ENCODE peak calls at places on chromosomes 2 and 18, in six cellular contexts. One of them, this sample, is unnamed.

GRCh38 chr18:24060644-24061043 is 46.1 kb downstream of the TTC39C start:
- DNase-seq in suprapubic skin: no peak
- DNase-seq in aorta: no peak
- DNase-seq in GM23338: no peak
- DNase-seq in HCT116: no peak
- DNase-seq in PC-3: no peak
- DNase-seq in this sample: no peak

GRCh38 chr18:9095297-9096012 is 7.0 kb upstream of the NDUFV2 start:
- DNase-seq in suprapubic skin: no peak
- DNase-seq in aorta: no peak
- DNase-seq in HCT116: no peak
- DNase-seq in GM23338: no peak
- DNase-seq in PC-3: no peak
- DNase-seq in this sample: peak; percentile 19

GRCh38 chr2:226903179-226903578 is 67.3 kb downstream of the RHBDD1 start:
- DNase-seq in HCT116: no peak
- DNase-seq in aorta: no peak
- DNase-seq in PC-3: peak; percentile 77
- DNase-seq in GM23338: no peak
- DNase-seq in suprapubic skin: no peak
- DNase-seq in this sample: peak; percentile 54

GRCh38 chr2:36246320-36246990 is 109.1 kb upstream of the CRIM1 start:
- DNase-seq in PC-3: no peak
- DNase-seq in suprapubic skin: no peak
- DNase-seq in HCT116: no peak
- DNase-seq in aorta: no peak
- DNase-seq in GM23338: no peak
- DNase-seq in this sample: no peak

GRCh38 chr18:10111944-10112343 is 198.1 kb downstream of the VAPA start:
- DNase-seq in PC-3: no peak
- DNase-seq in HCT116: no peak
- DNase-seq in GM23338: no peak
- DNase-seq in aorta: no peak
- DNase-seq in suprapubic skin: no peak
- DNase-seq in this sample: no peak

GRCh38 chr2:28674062-28674712 is 77.4 kb upstream of the PPP1CB start:
- DNase-seq in HCT116: no peak
- DNase-seq in PC-3: peak; percentile 19
- DNase-seq in GM23338: no peak
- DNase-seq in aorta: peak; percentile 16
- DNase-seq in suprapubic skin: no peak
- DNase-seq in this sample: no peak

GRCh38 chr2:154193246-154193645 is 321.5 kb downstream of the GALNT13 start:
- DNase-seq in aorta: no peak
- DNase-seq in GM23338: no peak
- DNase-seq in PC-3: no peak
- DNase-seq in suprapubic skin: no peak
- DNase-seq in HCT116: no peak
- DNase-seq in this sample: no peak

GRCh38 chr2:179336782-179337534 is 72.3 kb upstream of the SESTD1 start:
- DNase-seq in GM23338: no peak
- DNase-seq in suprapubic skin: peak; percentile 77
- DNase-seq in aorta: no peak
- DNase-seq in HCT116: no peak
- DNase-seq in PC-3: peak; percentile 68
- DNase-seq in this sample: peak; percentile 50

GRCh38 chr2:74194799-74195198 is 3.6 kb upstream of the MTHFD2 start:
- DNase-seq in GM23338: no peak
- DNase-seq in aorta: no peak
- DNase-seq in PC-3: no peak
- DNase-seq in suprapubic skin: no peak
- DNase-seq in HCT116: no peak
- DNase-seq in this sample: no peak

GRCh38 chr2:11018651-11019185 is 107.0 kb downstream of the KCNF1 start:
- DNase-seq in PC-3: no peak
- DNase-seq in GM23338: no peak
- DNase-seq in suprapubic skin: peak; percentile 43
- DNase-seq in HCT116: no peak
- DNase-seq in aorta: no peak
- DNase-seq in this sample: peak; percentile 25
- H3K27me3 ChIP-seq in PC-3: peaks cover 53% of the 10 kb centered on the region
- H3K27me3 ChIP-seq in GM23338: no peaks in the 10 kb centered on the region
- H3K27me3 ChIP-seq in suprapubic skin: peaks cover 26% of the 10 kb centered on the region
- H3K27me3 ChIP-seq in HCT116: no peaks in the 10 kb centered on the region
- H3K27me3 ChIP-seq in aorta: no peaks in the 10 kb centered on the region
- H3K27me3 ChIP-seq in this sample: peaks cover 16% of the 10 kb centered on the region

GRCh38 chr2:20440001-20440560 is 6.8 kb upstream of the RHOB start:
- DNase-seq in HCT116: no peak
- DNase-seq in GM23338: no peak
- DNase-seq in suprapubic skin: no peak
- DNase-seq in PC-3: no peak
- DNase-seq in aorta: no peak
- DNase-seq in this sample: peak; percentile 15
- H3K27me3 ChIP-seq in HCT116: no peaks in the 10 kb centered on the region
- H3K27me3 ChIP-seq in GM23338: peaks cover 4% of the 10 kb centered on the region
- H3K27me3 ChIP-seq in suprapubic skin: no peaks in the 10 kb centered on the region
- H3K27me3 ChIP-seq in PC-3: no peaks in the 10 kb centered on the region
- H3K27me3 ChIP-seq in aorta: no peaks in the 10 kb centered on the region
- H3K27me3 ChIP-seq in this sample: no peaks in the 10 kb centered on the region

GRCh38 chr2:176173679-176174381 is 14.6 kb upstream of the HOXD1 start:
- DNase-seq in suprapubic skin: no peak
- DNase-seq in aorta: no peak
- DNase-seq in PC-3: no peak
- DNase-seq in HCT116: no peak
- DNase-seq in GM23338: no peak
- DNase-seq in this sample: no peak

GRCh38 chr2:176174382-176174834 is 14.1 kb upstream of the HOXD1 start:
- DNase-seq in aorta: no peak
- DNase-seq in GM23338: no peak
- DNase-seq in PC-3: no peak
- DNase-seq in suprapubic skin: no peak
- DNase-seq in HCT116: no peak
- DNase-seq in this sample: no peak

GRCh38 chr2:176176233-176176632 is 12.2 kb upstream of the HOXD1 start:
- DNase-seq in suprapubic skin: no peak
- DNase-seq in GM23338: peak; percentile 39
- DNase-seq in HCT116: no peak
- DNase-seq in aorta: no peak
- DNase-seq in PC-3: no peak
- DNase-seq in this sample: no peak

GRCh38 chr2:176175729-176176074 is 12.8 kb upstream of the HOXD1 start:
- DNase-seq in GM23338: peak; percentile 39
- DNase-seq in PC-3: no peak
- DNase-seq in HCT116: no peak
- DNase-seq in suprapubic skin: no peak
- DNase-seq in aorta: no peak
- DNase-seq in this sample: no peak

DNA sequence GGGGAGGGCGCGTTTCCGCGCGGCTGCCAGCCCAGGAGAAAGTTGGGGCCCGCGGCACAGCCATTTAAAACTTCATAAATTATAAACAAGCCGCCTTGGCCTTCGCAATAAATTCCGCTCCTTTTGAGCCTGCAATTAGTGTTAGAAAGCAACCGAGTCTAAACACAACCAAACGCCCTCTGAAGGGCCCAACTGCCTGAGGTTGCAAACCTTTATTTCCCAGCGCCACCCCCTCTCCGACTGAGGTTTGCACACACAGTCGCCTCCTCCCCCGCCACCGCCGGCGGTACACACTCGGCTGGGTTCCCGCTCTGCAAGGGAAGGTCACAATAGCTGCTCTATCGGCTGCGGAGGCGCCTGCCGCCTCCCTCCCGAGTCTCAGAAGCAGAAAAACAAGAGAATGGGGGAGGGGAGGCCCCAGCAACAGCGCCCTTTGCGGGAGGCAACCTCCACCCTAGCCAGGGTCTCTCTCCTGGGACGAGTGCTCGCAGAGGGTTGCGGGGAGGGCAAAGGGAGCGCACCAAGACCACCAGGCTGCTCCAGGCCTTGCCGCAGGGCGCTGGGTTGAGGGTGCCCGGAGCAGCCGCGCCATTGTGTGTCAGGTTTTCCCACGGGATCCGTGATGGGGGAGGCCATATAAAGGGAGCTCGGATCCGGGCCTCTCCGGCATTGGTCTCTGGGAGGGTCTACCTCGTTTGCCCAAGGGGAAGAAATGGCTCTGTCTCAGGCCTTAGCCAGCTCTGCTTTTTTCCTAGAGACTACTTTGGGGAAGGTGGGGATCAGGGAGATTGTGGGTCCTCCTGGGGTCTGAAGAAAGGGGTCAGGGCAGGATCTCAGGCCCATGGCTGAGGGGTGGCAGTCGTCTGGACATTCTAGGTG is 13.4 kb upstream of the HOXD1 start:
- DNase-seq in HCT116: no peak
- DNase-seq in PC-3: no peak
- DNase-seq in aorta: no peak
- DNase-seq in suprapubic skin: no peak
- DNase-seq in GM23338: peak; percentile 85
- DNase-seq in this sample: no peak
- H3K27me3 ChIP-seq in HCT116: no peaks in the 10 kb centered on the region
- H3K27me3 ChIP-seq in PC-3: peaks cover 8% of the 10 kb centered on the region
- H3K27me3 ChIP-seq in aorta: no peaks in the 10 kb centered on the region
- H3K27me3 ChIP-seq in suprapubic skin: peaks cover 98% of the 10 kb centered on the region
- H3K27me3 ChIP-seq in GM23338: peaks cover 100% of the 10 kb centered on the region
- H3K27me3 ChIP-seq in this sample: no peaks in the 10 kb centered on the region

DNA sequence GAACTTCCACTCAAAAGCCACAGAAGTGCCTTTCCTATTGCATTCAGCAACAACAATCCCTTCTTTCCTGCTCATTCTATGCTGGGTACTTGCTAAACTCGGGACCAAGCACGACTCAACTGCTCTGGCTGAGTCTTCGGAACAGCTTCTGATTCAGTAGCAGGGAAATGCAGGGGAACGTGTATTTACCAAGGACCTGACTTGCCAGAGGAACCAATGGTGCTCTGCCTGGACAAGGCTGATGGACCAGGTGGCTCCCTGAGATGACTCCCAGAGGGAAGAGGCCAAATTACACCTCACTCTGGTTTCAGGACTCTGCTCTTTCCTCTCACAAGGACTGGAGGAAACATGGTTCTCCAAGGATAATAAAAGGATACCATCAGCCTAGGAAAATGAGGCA is 12.2 kb downstream of the CXCR2 start:
- DNase-seq in HCT116: no peak
- DNase-seq in PC-3: no peak
- DNase-seq in suprapubic skin: no peak
- DNase-seq in GM23338: peak; percentile 17
- DNase-seq in aorta: no peak
- DNase-seq in this sample: no peak
- H3K27me3 ChIP-seq in HCT116: peaks cover 6% of the 10 kb centered on the region
- H3K27me3 ChIP-seq in PC-3: peaks cover 75% of the 10 kb centered on the region
- H3K27me3 ChIP-seq in suprapubic skin: peaks cover 12% of the 10 kb centered on the region
- H3K27me3 ChIP-seq in GM23338: no peaks in the 10 kb centered on the region
- H3K27me3 ChIP-seq in aorta: no peaks in the 10 kb centered on the region
- H3K27me3 ChIP-seq in this sample: peaks cover 11% of the 10 kb centered on the region

DNA sequence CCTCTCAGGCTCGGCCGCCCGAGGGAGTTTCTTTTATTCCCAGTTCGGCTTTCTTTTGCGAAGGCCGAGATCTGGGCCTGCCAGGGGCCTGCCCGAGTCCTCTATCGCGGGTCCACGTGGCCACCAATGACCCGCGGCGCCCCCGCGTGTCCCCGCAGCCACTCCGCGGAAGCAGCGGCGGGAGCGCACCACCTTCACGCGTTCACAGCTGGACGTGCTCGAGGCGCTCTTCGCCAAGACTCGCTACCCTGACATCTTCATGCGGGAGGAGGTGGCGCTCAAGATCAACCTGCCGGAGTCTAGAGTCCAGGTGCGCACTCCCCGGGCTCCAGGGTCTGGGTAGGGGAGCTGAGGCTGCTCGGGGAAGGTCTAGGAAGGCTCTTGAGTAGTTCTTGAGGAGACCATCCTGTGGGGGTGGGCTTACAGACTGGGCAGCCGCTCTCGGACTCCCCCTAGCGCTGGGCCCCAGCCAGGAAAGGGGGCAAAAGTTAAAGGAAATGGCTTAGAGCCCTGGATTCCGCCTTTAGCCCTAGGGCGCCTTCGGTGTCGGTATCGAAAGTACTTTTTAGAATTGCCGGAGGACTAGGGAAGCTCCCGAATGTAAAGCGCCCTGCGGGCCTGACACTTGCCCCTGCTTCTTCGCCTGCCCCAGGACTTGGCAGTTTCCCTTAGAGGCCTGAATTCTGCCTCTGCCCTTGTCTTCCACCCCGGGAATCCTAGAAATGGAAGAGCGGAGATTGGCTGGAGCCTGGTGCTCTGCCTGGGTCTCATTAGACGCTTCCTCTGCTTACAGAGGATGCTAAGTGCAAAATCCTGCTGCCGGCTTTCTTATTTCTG is 3.5 kb downstream of the OTX1 start:
- DNase-seq in GM23338: peak; percentile 94
- DNase-seq in suprapubic skin: no peak
- DNase-seq in aorta: no peak
- DNase-seq in HCT116: no peak
- DNase-seq in PC-3: no peak
- DNase-seq in this sample: no peak
- H3K27me3 ChIP-seq in GM23338: peaks cover 95% of the 10 kb centered on the region
- H3K27me3 ChIP-seq in suprapubic skin: peaks cover 91% of the 10 kb centered on the region
- H3K27me3 ChIP-seq in aorta: peaks cover 6% of the 10 kb centered on the region
- H3K27me3 ChIP-seq in HCT116: no peaks in the 10 kb centered on the region
- H3K27me3 ChIP-seq in PC-3: no peaks in the 10 kb centered on the region
- H3K27me3 ChIP-seq in this sample: no peaks in the 10 kb centered on the region

GRCh38 chr2:191018663-191019119 is 4.7 kb upstream of the STAT1 start:
- DNase-seq in aorta: no peak
- DNase-seq in suprapubic skin: no peak
- DNase-seq in PC-3: no peak
- DNase-seq in HCT116: no peak
- DNase-seq in GM23338: no peak
- DNase-seq in this sample: no peak
- H3K27me3 ChIP-seq in aorta: no peaks in the 10 kb centered on the region
- H3K27me3 ChIP-seq in suprapubic skin: no peaks in the 10 kb centered on the region
- H3K27me3 ChIP-seq in PC-3: no peaks in the 10 kb centered on the region
- H3K27me3 ChIP-seq in HCT116: no peaks in the 10 kb centered on the region
- H3K27me3 ChIP-seq in GM23338: peaks cover 34% of the 10 kb centered on the region
- H3K27me3 ChIP-seq in this sample: no peaks in the 10 kb centered on the region